ENCODE peak calls at places on chromosome 17, in ten cellular contexts. Q is fibroblast of pulmonary artery; R is heart left ventricle; G is BJ; M is HFFc6; N is stomach; J is astrocyte of the spinal cord; K is neural progenitor cell; I is MM.1S; A is CD4-positive, alpha-beta T cell. B is an unnamed sample.

GRCh38 chr17:56165017-56165720 is 11.9 kb downstream of the ANKFN1 start:
- DNase-seq in Q (no peak), K (no peak), J (no peak), N (no peak), M (peak), R (no peak), G (no peak), A (no peak), I (no peak), B (no peak)

GRCh38 chr17:17507465-17508011 is 11.3 kb upstream of the RASD1 start:
- DNase-seq in R (no peak), I (no peak), K (no peak), G (no peak), A (no peak), Q (no peak), N (no peak), M (no peak), J (no peak), B (no peak)

GRCh38 chr17:38893612-38894011 is 23.8 kb downstream of the LASP1 start:
- DNase-seq in A (no peak), J (no peak), I (no peak), K (peak), Q (no peak), M (no peak), N (no peak), R (peak), G (no peak), B (peak)

GRCh38 chr17:56988901-56989572 is 11.1 kb downstream of the SCPEP1 start:
- DNase-seq in G (no peak), Q (no peak), M (no peak), J (no peak), R (no peak), I (no peak), N (no peak), A (no peak), K (no peak), B (no peak)

GRCh38 chr17:10041916-10042588 is 137.0 kb upstream of the RCVRN start:
- DNase-seq in M (no peak), A (no peak), I (no peak), J (no peak), Q (no peak), R (no peak), K (no peak), G (no peak), N (no peak), B (no peak)

GRCh38 chr17:37045271-37045946 is 96.7 kb downstream of the AATF start:
- DNase-seq in N (no peak), R (no peak), J (no peak), A (no peak), M (no peak), G (no peak), Q (no peak), K (peak), I (no peak), B (no peak)

GRCh38 chr17:42316755-42317154 is 28.5 kb downstream of the STAT5A start:
- DNase-seq in K (no peak), R (no peak), A (no peak), Q (no peak), J (no peak), G (no peak), I (no peak), M (no peak), N (no peak), B (no peak)

GRCh38 chr17:16304832-16305231 is 48.4 kb downstream of the CENPV start:
- DNase-seq in A (no peak), J (no peak), G (no peak), K (peak), R (no peak), I (no peak), Q (peak), M (no peak), N (no peak), B (peak)

GRCh38 chr17:31486351-31487062 is 95.0 kb downstream of the RAB11FIP4 start:
- DNase-seq in R (peak), A (no peak), K (no peak), G (no peak), I (no peak), Q (no peak), J (no peak), M (no peak), N (peak), B (no peak)

GRCh38 chr17:82194765-82195164 is 17.9 kb downstream of the CCDC57 start:
- DNase-seq in G (no peak), I (no peak), R (no peak), M (no peak), K (no peak), A (no peak), Q (no peak), J (no peak), N (no peak), B (no peak)

GRCh38 chr17:29016635-29017034 is 10.8 kb upstream of the SEZ6 start:
- DNase-seq in A (no peak), G (no peak), K (no peak), N (no peak), J (no peak), M (no peak), R (no peak), Q (no peak), I (no peak), B (no peak)

GRCh38 chr17:73657473-73658116 is 13.3 kb upstream of the SDK2 start:
- DNase-seq in Q (peak), A (no peak), I (no peak), G (no peak), K (peak), N (peak), M (no peak), J (no peak), R (peak), B (no peak)

GRCh38 chr17:57739402-57740224 is 5.5 kb downstream of the CCDC182 start:
- DNase-seq in K (peak), G (no peak), J (no peak), N (no peak), R (no peak), A (no peak), I (peak), M (no peak), Q (peak), B (no peak)

GRCh38 chr17:77608431-77608830 is 350.1 kb upstream of the TNRC6C start:
- DNase-seq in R (no peak), K (no peak), I (no peak), G (no peak), Q (no peak), N (no peak), A (no peak), J (no peak), M (no peak), B (no peak)

GRCh38 chr17:79272220-79272619 is 197.6 kb downstream of the ENGASE start:
- DNase-seq in Q (no peak), A (no peak), J (no peak), K (no peak), M (no peak), G (no peak), R (no peak), N (no peak), I (no peak), B (no peak)

GRCh38 chr17:58248955-58249269 is 10.5 kb downstream of the LPO start:
- DNase-seq in A (no peak), Q (no peak), G (no peak), J (no peak), M (no peak), R (no peak), N (no peak), K (no peak), I (no peak), B (no peak)

GRCh38 chr17:33049781-33050414 is 58.3 kb downstream of the SPACA3 start:
- DNase-seq in G (no peak), J (peak), N (peak), R (peak), Q (peak), A (peak), I (peak), K (peak), M (peak), B (peak)

GRCh38 chr17:57906910-57907309 is 48.3 kb downstream of the CUEDC1 start:
- DNase-seq in J (no peak), A (no peak), Q (no peak), N (no peak), G (no peak), M (no peak), I (no peak), R (no peak), K (peak), B (no peak)

GRCh38 chr17:61065263-61065773 is 334.3 kb upstream of the TBX2 start:
- DNase-seq in K (no peak), I (peak), M (peak), G (peak), A (no peak), Q (peak), J (peak), R (no peak), N (no peak), B (peak)

GRCh38 chr17:8964801-8965393 is 610 bp downstream of the PIK3R5 start:
- DNase-seq in A (no peak), K (peak), I (no peak), G (no peak), Q (no peak), N (no peak), R (peak), J (no peak), M (no peak), B (no peak)

GRCh38 chr17:17749025-17749772 is 67.9 kb downstream of the RAI1 start:
- DNase-seq in G (no peak), J (no peak), I (no peak), N (no peak), M (no peak), R (no peak), K (peak), Q (no peak), A (no peak), B (no peak)

GRCh38 chr17:3602499-3602898 is 6.7 kb downstream of the TRPV1 start:
- DNase-seq in A (no peak), N (no peak), Q (peak), K (peak), I (peak), R (no peak), J (peak), G (no peak), M (no peak), B (no peak)
- TF ChIP-seq CTCF in A (no peak), N (no peak), Q (peak), K (peak), I (peak), R (peak), J (peak), G (peak), M (peak), B (peak)

GRCh38 chr17:45018514-45019176 is 32.8 kb downstream of the DCAKD start:
- DNase-seq in A (no peak), J (no peak), Q (no peak), R (peak), K (peak), I (no peak), N (no peak), G (no peak), M (no peak), B (no peak)

GRCh38 chr17:45019177-45019711 is 32.2 kb downstream of the DCAKD start:
- DNase-seq in R (peak), J (no peak), M (no peak), G (no peak), I (peak), N (peak), A (no peak), Q (peak), K (peak), B (no peak)

GRCh38 chr17:45013021-45013997 is 38.1 kb downstream of the DCAKD start:
- DNase-seq in Q (no peak), J (peak), R (peak), I (no peak), K (peak), N (no peak), M (no peak), A (no peak), G (no peak), B (no peak)

GRCh38 chr17:45016237-45016636 is 35.2 kb downstream of the DCAKD start:
- DNase-seq in N (no peak), A (no peak), R (no peak), M (no peak), I (no peak), Q (no peak), G (no peak), J (no peak), K (no peak), B (no peak)

GRCh38 chr17:45016823-45017222 is 34.6 kb downstream of the DCAKD start:
- DNase-seq in K (peak), Q (no peak), J (no peak), I (no peak), A (no peak), M (no peak), N (no peak), R (no peak), G (no peak), B (no peak)
- TF ChIP-seq CTCF in K (peak), Q (peak), J (peak), I (peak), A (no peak), M (peak), N (no peak), R (no peak), G (peak), B (peak)

DNA sequence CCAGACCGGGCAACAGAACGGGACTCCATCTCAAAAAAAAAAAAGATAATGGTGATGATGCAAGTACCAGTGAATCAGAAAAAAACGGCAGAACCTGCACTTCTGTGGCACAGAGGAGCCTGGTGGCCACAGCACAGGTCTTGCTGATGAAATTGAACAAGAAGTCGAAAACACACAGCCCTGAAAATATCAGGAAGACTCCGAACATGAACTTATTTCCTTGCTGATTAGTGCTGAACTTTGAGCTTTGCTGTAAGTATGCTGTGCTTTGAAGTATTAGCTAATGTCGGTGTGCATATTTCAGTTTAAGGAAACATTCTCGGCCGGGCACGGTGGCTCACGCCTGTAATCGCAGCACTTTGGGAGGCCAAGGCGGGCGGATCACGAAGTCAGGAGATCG is 10.9 kb upstream of the MYO15B start:
- DNase-seq in Q (no peak), I (no peak), R (no peak), A (no peak), K (no peak), G (no peak), N (peak), M (no peak), J (no peak), B (no peak)
- TF ChIP-seq CTCF in Q (no peak), I (no peak), R (no peak), A (no peak), K (no peak), G (no peak), N (no peak), M (no peak), J (no peak), B (no peak)

DNA sequence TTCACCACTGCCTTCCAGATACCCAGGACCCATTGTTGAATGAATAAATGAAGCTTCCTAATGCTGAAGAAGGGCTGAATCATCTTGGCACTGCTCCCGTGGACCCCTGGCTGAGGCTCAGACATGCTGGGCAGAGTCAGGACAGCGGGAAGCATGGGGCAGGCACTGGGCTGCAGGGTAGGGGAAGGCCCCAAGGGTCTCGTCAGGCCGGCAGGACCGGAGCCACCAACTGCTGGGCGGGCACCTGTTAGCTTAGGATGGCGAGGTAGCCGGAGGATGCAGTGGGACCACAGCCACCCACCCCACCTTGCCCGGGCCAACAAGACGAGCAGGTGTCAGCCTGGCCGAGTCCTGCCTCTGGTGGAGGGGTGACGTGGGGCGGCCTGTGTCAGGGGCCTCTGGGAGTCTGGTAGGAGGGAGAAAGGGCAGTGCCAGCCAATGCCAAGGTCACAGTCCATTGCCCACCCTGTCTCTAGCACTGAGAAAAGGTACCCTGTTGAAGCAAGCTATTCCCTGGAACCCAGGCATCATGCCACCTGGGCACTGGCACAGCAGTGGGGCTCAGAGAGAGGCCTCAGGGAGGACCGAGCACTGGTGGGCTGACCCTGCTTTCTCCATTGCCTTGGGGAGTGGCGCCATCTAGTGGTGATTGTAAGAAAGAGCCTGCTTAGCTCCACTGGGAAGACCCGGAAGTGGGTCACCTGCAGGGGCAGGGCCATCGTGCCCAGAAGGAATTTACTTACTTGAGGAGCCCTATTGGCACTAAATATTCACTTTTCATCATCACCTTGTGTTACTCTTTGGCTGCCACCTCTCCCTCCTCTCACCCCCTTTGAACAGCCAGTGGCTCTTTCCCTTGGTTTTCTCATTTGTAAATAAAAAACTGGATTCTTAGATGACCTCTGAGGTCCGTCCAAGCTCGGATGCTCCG is 3.0 kb upstream of the DLX3 start:
- DNase-seq in A (peak), J (peak), M (peak), K (peak), Q (peak), G (peak), N (peak), I (peak), R (peak), B (peak)
- TF ChIP-seq CTCF in A (peak), J (peak), M (peak), K (peak), Q (peak), G (peak), N (peak), I (peak), R (peak), B (peak)